ENCODE peak calls at places on chromosomes 13 and 19, in eight cellular contexts. G is CD8-positive, alpha-beta memory T cell; A is OCI-LY7; O is H1; X is IMR-90; R is uterus; K is fibroblast of lung; Q is colonic mucosa. D is an unnamed sample.

GRCh38 chr13:103517768-103518102 is 451.5 kb upstream of the SLC10A2 start:
- DNase-seq in Q (no peak), G (no peak), R (no peak), X (no peak), O (no peak), A (no peak), K (no peak), D (no peak)

GRCh38 chr13:62033932-62034331 is 618.3 kb upstream of the PCDH20 start:
- DNase-seq in X (no peak), R (no peak), G (no peak), A (no peak), K (no peak), Q (no peak), O (no peak), D (no peak)

GRCh38 chr13:39818953-39819352 is 163.5 kb downstream of the COG6 start:
- DNase-seq in R (peak; percentile 34), G (no peak), A (no peak), X (peak; percentile 39), K (peak; percentile 41), Q (no peak), O (no peak), D (no peak)

GRCh38 chr19:45667620-45668341 is at the start of gene GIPR:
- DNase-seq in K (peak; percentile 14), G (peak; percentile 60), A (peak; percentile 76), O (peak; percentile 89), R (no peak), Q (peak; percentile 85), X (peak; percentile 38), D (peak; percentile 41)

GRCh38 chr13:28754698-28755545 is 36.2 kb upstream of the SLC46A3 start:
- DNase-seq in A (peak; percentile 44), G (no peak), O (peak; percentile 57), Q (peak; percentile 47), X (peak; percentile 13), R (no peak), K (no peak), D (no peak)

GRCh38 chr19:48615145-48616040 is 517 bp upstream of the FAM83E start:
- DNase-seq in R (no peak), A (no peak), K (no peak), G (no peak), X (no peak), Q (peak; percentile 34), O (no peak), D (no peak)

GRCh38 chr19:50290011-50290410 is 39.2 kb downstream of the KCNC3 start:
- DNase-seq in K (no peak), R (no peak), Q (no peak), O (no peak), A (no peak), X (no peak), G (no peak), D (no peak)

GRCh38 chr13:101397742-101398141 is 18.6 kb downstream of the NALCN start:
- DNase-seq in Q (no peak), X (peak; percentile 92), G (no peak), R (no peak), O (no peak), A (no peak), K (peak; percentile 95), D (peak; percentile 49)

GRCh38 chr13:66087149-66087780 is 1142.9 kb downstream of the PCDH9 start:
- DNase-seq in Q (no peak), O (no peak), X (peak; percentile 7), G (no peak), A (no peak), K (peak; percentile 32), R (no peak), D (peak; percentile 4)

GRCh38 chr13:66895780-66896179 is 334.4 kb downstream of the PCDH9 start:
- DNase-seq in G (no peak), K (no peak), Q (no peak), R (no peak), O (no peak), A (no peak), X (no peak), D (no peak)

GRCh38 chr13:34640179-34640929 is 301.7 kb upstream of the NBEA start:
- DNase-seq in X (no peak), A (no peak), R (no peak), G (no peak), Q (no peak), O (no peak), K (peak; percentile 30), D (no peak)

GRCh38 chr13:45325806-45326205 is 15.2 kb downstream of the TPT1 start:
- DNase-seq in K (peak; percentile 91), Q (no peak), G (no peak), R (no peak), A (no peak), X (peak; percentile 97), O (no peak), D (peak; percentile 83)

GRCh38 chr19:38745316-38745715 is 1.0 kb upstream of the CAPN12 start:
- DNase-seq in X (no peak), G (no peak), K (no peak), A (no peak), Q (no peak), R (no peak), O (no peak), D (no peak)

GRCh38 chr13:38417727-38418126 is 68.1 kb downstream of the UFM1 start:
- DNase-seq in R (no peak), Q (no peak), O (peak; percentile 47), A (peak; percentile 20), X (peak; percentile 1), K (no peak), G (no peak), D (no peak)

GRCh38 chr13:99043700-99044300 is 65.9 kb upstream of the DOCK9 start:
- DNase-seq in R (no peak), X (no peak), A (no peak), K (peak; percentile 57), Q (no peak), O (no peak), G (no peak), D (no peak)

GRCh38 chr13:71870036-71870435 is 3.0 kb upstream of the DACH1 start:
- DNase-seq in G (no peak), R (no peak), K (no peak), O (no peak), Q (no peak), A (no peak), X (no peak), D (no peak)

GRCh38 chr13:31349156-31349555 is 149.4 kb downstream of the B3GLCT start:
- DNase-seq in Q (no peak), G (no peak), K (no peak), X (no peak), A (no peak), O (no peak), R (no peak), D (peak; percentile 25)

GRCh38 chr19:21138130-21138529 is 3.7 kb upstream of the ZNF431 start:
- DNase-seq in Q (no peak), K (no peak), G (no peak), O (no peak), A (no peak), X (no peak), R (no peak), D (no peak)
- H3K36me3 ChIP-seq in Q (no peaks in the 10 kb centered on the region), K (no peaks in the 10 kb centered on the region), G (no peaks in the 10 kb centered on the region), O (no peaks in the 10 kb centered on the region), A (peaks cover under 1% of the 10 kb centered on the region), X (no peaks in the 10 kb centered on the region), R (no peaks in the 10 kb centered on the region), D (no peaks in the 10 kb centered on the region)

GRCh38 chr13:108272333-108272732 is 2.8 kb downstream of the TNFSF13B start:
- DNase-seq in Q (no peak), O (no peak), G (no peak), X (peak; percentile 31), R (no peak), A (no peak), K (peak; percentile 24), D (peak; percentile 25)

GRCh38 chr13:108267338-108267737 is 2.2 kb upstream of the TNFSF13B start:
- DNase-seq in X (no peak), A (no peak), R (no peak), K (no peak), O (no peak), G (no peak), Q (no peak), D (no peak)

GRCh38 chr13:108268713-108269112 is 805 bp upstream of the TNFSF13B start:
- DNase-seq in R (no peak), G (no peak), X (no peak), A (no peak), K (no peak), Q (no peak), O (no peak), D (peak; percentile 1)

GRCh38 chr13:108269601-108270328 is at the start of gene TNFSF13B:
- DNase-seq in X (peak; percentile 40), G (peak; percentile 12), A (peak; percentile 34), O (peak; percentile 60), R (no peak), Q (peak; percentile 23), K (peak; percentile 11), D (peak; percentile 75)

DNA sequence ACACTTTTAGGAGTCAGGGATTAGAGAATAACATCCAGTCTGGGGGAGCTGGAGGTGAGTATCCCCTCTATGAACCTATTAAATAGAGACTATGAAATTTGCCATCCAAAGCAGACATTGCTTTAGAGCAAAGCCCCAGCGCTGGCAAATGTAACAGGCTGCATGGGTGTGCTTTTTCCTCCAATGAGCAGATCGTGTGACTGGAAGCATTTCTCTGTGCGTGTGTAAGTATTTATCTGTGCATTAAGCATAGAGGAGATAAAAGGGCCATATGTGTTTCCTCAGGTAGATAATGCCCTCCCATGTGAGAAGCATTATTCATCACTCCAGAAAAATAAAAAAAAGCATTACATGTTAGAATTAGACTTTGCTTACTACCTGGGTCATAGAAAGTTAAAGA is 924 bp downstream of the TNFSF13B start:
- DNase-seq in G (no peak), A (no peak), Q (no peak), O (no peak), K (no peak), X (no peak), R (no peak), D (no peak)
- H3K4me3 ChIP-seq in G (peak overlapping the region; percentile 61), A (peak overlapping the region; percentile 41), Q (peak overlapping the region; percentile 40), O (no peak overlapping the region), K (peak overlapping the region; percentile 41), X (peak overlapping the region; percentile 36), R (peak overlapping the region; percentile 30), D (peak overlapping the region; percentile 79)

DNA sequence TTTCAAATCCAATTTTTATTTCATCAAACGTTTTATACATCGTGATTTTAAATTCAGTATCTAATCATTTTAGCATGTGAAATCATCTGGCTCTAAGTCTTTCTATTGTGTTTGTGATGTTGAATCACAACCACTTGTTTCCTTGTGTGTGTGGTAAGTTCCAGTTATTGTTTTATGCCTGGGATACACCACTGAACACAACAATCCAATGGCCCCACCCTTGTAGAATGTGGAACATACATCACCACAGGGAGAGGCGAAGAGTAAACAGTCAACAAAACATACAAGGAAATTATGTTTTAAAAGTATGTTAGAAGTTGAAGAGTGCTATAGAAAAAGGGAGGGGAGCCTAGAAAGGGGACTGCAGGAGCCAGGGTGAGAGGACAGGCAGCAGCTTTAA is 100.5 kb downstream of the EPSTI1 start:
- DNase-seq in K (no peak), A (no peak), O (no peak), G (no peak), Q (peak; percentile 28), X (no peak), R (no peak), D (no peak)
- H3K4me1 ChIP-seq in K (no peaks in the 10 kb centered on the region), A (no peaks in the 10 kb centered on the region), O (peaks cover 3% of the 10 kb centered on the region), G (no peaks in the 10 kb centered on the region), Q (peaks cover 11% of the 10 kb centered on the region), X (peaks cover 7% of the 10 kb centered on the region), R (no peaks in the 10 kb centered on the region), D (peaks cover 33% of the 10 kb centered on the region)

DNA sequence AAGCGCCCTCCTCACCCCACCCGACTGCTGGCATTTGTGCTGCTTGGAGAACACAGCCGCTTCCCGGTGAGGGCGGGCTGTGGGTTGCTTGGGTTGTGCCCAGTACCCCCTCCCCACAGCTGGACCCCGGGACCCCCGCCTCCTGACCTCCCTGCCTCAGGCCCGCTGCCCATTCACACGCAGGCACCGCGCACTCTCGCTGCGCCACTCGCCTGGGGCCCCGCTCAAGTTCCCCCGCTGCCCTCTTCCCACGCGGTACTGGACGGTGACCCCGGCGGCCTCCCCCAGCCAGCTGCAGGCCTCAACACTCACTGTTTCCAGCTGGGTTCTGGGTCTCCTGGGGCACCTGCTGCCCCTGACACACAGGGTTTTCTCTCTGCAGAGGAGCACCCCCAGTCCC is 16.4 kb downstream of the PLEKHJ1 start:
- DNase-seq in O (no peak), R (no peak), Q (no peak), G (no peak), K (no peak), A (no peak), X (no peak), D (no peak)
- H3K36me3 ChIP-seq in O (peaks cover 7% of the 10 kb centered on the region), R (no peaks in the 10 kb centered on the region), Q (peaks cover 6% of the 10 kb centered on the region), G (no peaks in the 10 kb centered on the region), K (peaks cover 41% of the 10 kb centered on the region), A (peaks cover 68% of the 10 kb centered on the region), X (peaks cover 67% of the 10 kb centered on the region), D (peaks cover 56% of the 10 kb centered on the region)

D was measured in adipocyte.